ENCODE peak calls at places on chromosome X, in eight cellular contexts. U is H7, W is globus pallidus, M is GM19239, K is H4, C is kidney, O is endothelial cell, R is NCI-H526. P is an unnamed sample.

GRCh38 chrX:10175317-10175871 is 18.6 kb downstream of the CLCN4 start:
- DNase-seq in U (no peak), W (no peak), M (no peak), K (peak), C (no peak), O (no peak), R (no peak), P (peak)

GRCh38 chrX:152197425-152197824 is 59.0 kb upstream of the MAGEA10 start:
- DNase-seq in U (no peak), W (no peak), M (no peak), K (no peak), C (no peak), O (no peak), R (no peak), P (no peak)

GRCh38 chrX:107775734-107776511 is at the start of gene TSC22D3:
- DNase-seq in U (peak), W (peak), M (peak), K (peak), C (peak), O (peak), R (peak), P (peak)

GRCh38 chrX:77617206-77617605 is 168.8 kb downstream of the ATRX start:
- DNase-seq in U (no peak), W (no peak), M (no peak), K (no peak), C (no peak), O (no peak), R (no peak), P (no peak)

GRCh38 chrX:153903238-153903980 is 1.1 kb upstream of the AVPR2 start:
- DNase-seq in U (peak), W (no peak), M (no peak), K (no peak), C (peak), O (no peak), R (no peak), P (no peak)

GRCh38 chrX:115946059-115946458 is 224.5 kb upstream of the AGTR2 start:
- DNase-seq in U (no peak), W (no peak), M (no peak), K (no peak), C (no peak), O (no peak), R (no peak), P (no peak)

GRCh38 chrX:13287816-13288215 is 32.0 kb downstream of the ATXN3L start:
- DNase-seq in U (no peak), W (no peak), M (no peak), K (no peak), C (no peak), O (no peak), R (no peak), P (peak)

GRCh38 chrX:85922821-85923220 is 124.5 kb downstream of the CHM start:
- DNase-seq in U (no peak), W (no peak), M (no peak), K (no peak), C (no peak), O (no peak), R (no peak), P (peak)

GRCh38 chrX:143462696-143463095 is 54.6 kb downstream of the SPANXN3 start:
- DNase-seq in U (no peak), W (no peak), M (no peak), K (no peak), C (no peak), O (no peak), R (no peak), P (no peak)

GRCh38 chrX:111506826-111507225 is 4.6 kb upstream of the SERTM2 start:
- DNase-seq in U (no peak), W (no peak), M (no peak), K (no peak), C (no peak), O (no peak), R (no peak), P (no peak)

GRCh38 chrX:42149786-42150185 is 226.4 kb upstream of the CASK start:
- DNase-seq in U (no peak), W (no peak), M (no peak), K (no peak), C (no peak), O (no peak), R (no peak), P (no peak)

GRCh38 chrX:10173331-10173900 is 16.6 kb downstream of the CLCN4 start:
- DNase-seq in U (peak), W (no peak), M (no peak), K (peak), C (no peak), O (no peak), R (peak), P (peak)

GRCh38 chrX:44343412-44343942 is at the start of gene EFHC2:
- DNase-seq in U (peak), W (no peak), M (peak), K (no peak), C (peak), O (peak), R (no peak), P (peak)

GRCh38 chrX:2500091-2500680 is 590 bp downstream of the DHRSX start:
- DNase-seq in U (peak), W (no peak), M (peak), K (peak), C (peak), O (peak), R (no peak), P (peak)

GRCh38 chrX:106484233-106484632 is 127.5 kb upstream of the RADX start:
- DNase-seq in U (no peak), W (no peak), M (peak), K (no peak), C (no peak), O (no peak), R (no peak), P (peak)

GRCh38 chrX:1390621-1391369 is 1.1 kb downstream of the SLC25A6 start:
- DNase-seq in U (no peak), W (no peak), M (no peak), K (no peak), C (peak), O (no peak), R (no peak), P (peak)

GRCh38 chrX:72101597-72102037 is 30.1 kb downstream of the RTL5 start:
- DNase-seq in U (peak), W (no peak), M (no peak), K (no peak), C (no peak), O (no peak), R (no peak), P (no peak)

GRCh38 chrX:69616520-69617203 is 749 bp downstream of the EDA start:
- DNase-seq in U (peak), W (peak), M (no peak), K (peak), C (peak), O (peak), R (peak), P (peak)

GRCh38 chrX:109854096-109854495 is 121.0 kb upstream of the ACSL4 start:
- DNase-seq in U (no peak), W (no peak), M (no peak), K (no peak), C (no peak), O (no peak), R (no peak), P (no peak)

GRCh38 chrX:124507276-124507675 is 160.9 kb downstream of the SH2D1A start:
- DNase-seq in U (no peak), W (no peak), M (no peak), K (no peak), C (no peak), O (no peak), R (no peak), P (peak)

GRCh38 chrX:45007598-45007997 is 134.6 kb downstream of the KDM6A start:
- DNase-seq in U (no peak), W (no peak), M (no peak), K (no peak), C (no peak), O (no peak), R (no peak), P (no peak)

GRCh38 chrX:43267652-43268051 is 388.4 kb upstream of the MAOA start:
- DNase-seq in U (no peak), W (no peak), M (no peak), K (no peak), C (no peak), O (no peak), R (no peak), P (no peak)